ENCODE peak calls at places on chromosomes 5 and 9, in eight cellular contexts. Z, C, K, W, I, O, S and E are unnamed samples.

GRCh38 chr5:136084698-136085097 is 47.9 kb upstream of the SMAD5 start:
- DNase-seq in S (no peak), Z (no peak), W (no peak), I (no peak), K (no peak), C (no peak), O (no peak), E (no peak)

GRCh38 chr5:160152901-160153300 is 33.7 kb upstream of the PWWP2A start:
- DNase-seq in I (no peak), C (no peak), S (no peak), K (no peak), W (no peak), O (no peak), Z (no peak), E (no peak)

GRCh38 chr9:27529316-27530278 is at the start of gene MOB3B:
- DNase-seq in Z (peak; percentile 87), W (peak; percentile 31), S (peak; percentile 72), C (peak; percentile 90), I (peak; percentile 16), K (peak; percentile 36), O (peak; percentile 95), E (peak; percentile 73)

GRCh38 chr9:74555015-74555414 is 57.9 kb downstream of the RORB start:
- DNase-seq in C (no peak), S (no peak), Z (no peak), I (no peak), K (no peak), O (no peak), W (no peak), E (no peak)

GRCh38 chr5:169165052-169165451 is 135.9 kb downstream of the SLIT3 start:
- DNase-seq in I (no peak), Z (no peak), O (no peak), K (no peak), W (no peak), S (no peak), C (no peak), E (no peak)

GRCh38 chr5:80408475-80408875 is 611 bp downstream of the ZFYVE16 start:
- DNase-seq in I (peak; percentile 45), O (peak; percentile 89), Z (peak; percentile 82), W (peak; percentile 20), C (peak; percentile 65), K (peak; percentile 36), S (no peak), E (peak; percentile 42)

GRCh38 chr9:115997923-115998322 is 155.7 kb upstream of the PAPPA start:
- DNase-seq in C (no peak), S (no peak), I (peak; percentile 81), O (no peak), W (peak; percentile 83), K (no peak), Z (no peak), E (no peak)

GRCh38 chr5:179293276-179293675 is 52.0 kb downstream of the ADAMTS2 start:
- DNase-seq in S (no peak), C (no peak), W (no peak), Z (no peak), O (no peak), I (no peak), K (no peak), E (no peak)

GRCh38 chr5:43729846-43730478 is 127.0 kb downstream of the NNT start:
- DNase-seq in I (peak; percentile 19), Z (peak; percentile 17), C (no peak), W (peak; percentile 47), S (no peak), O (no peak), K (no peak), E (no peak)

GRCh38 chr5:88875609-88876234 is 7.3 kb downstream of the MEF2C start:
- DNase-seq in W (no peak), S (no peak), Z (no peak), I (no peak), C (no peak), K (no peak), O (no peak), E (no peak)

GRCh38 chr5:159650803-159651202 is 265.5 kb upstream of the ADRA1B start:
- DNase-seq in O (no peak), K (no peak), C (no peak), W (no peak), Z (peak; percentile 69), I (no peak), S (no peak), E (no peak)

GRCh38 chr9:35226685-35227084 is 64.9 kb downstream of the UNC13B start:
- DNase-seq in K (no peak), Z (no peak), I (no peak), W (no peak), C (no peak), S (no peak), O (no peak), E (no peak)

GRCh38 chr5:111679611-111680010 is 77.4 kb downstream of the NREP start:
- DNase-seq in I (no peak), W (no peak), O (no peak), C (no peak), S (no peak), Z (no peak), K (no peak), E (no peak)

GRCh38 chr9:116646661-116647514 is 40.2 kb upstream of the TRIM32 start:
- DNase-seq in K (no peak), O (no peak), Z (peak; percentile 45), I (peak; percentile 47), S (no peak), W (no peak), C (no peak), E (no peak)

GRCh38 chr9:105302728-105303127 is 58.3 kb downstream of the SLC44A1 start:
- DNase-seq in W (no peak), S (no peak), O (no peak), C (no peak), Z (no peak), K (no peak), I (no peak), E (no peak)

GRCh38 chr5:112811023-112811422 is 50.1 kb upstream of the SRP19 start:
- DNase-seq in W (no peak), I (no peak), O (no peak), C (no peak), Z (no peak), K (no peak), S (no peak), E (no peak)

GRCh38 chr9:82397534-82397933 is 409.0 kb downstream of the SPATA31D1 start:
- DNase-seq in C (no peak), K (no peak), S (no peak), Z (no peak), W (no peak), O (no peak), I (no peak), E (no peak)

GRCh38 chr5:147809830-147810666 is 21.4 kb downstream of the SPINK1 start:
- DNase-seq in W (no peak), S (no peak), Z (no peak), O (peak; percentile 63), I (peak; percentile 37), K (no peak), C (no peak), E (no peak)

GRCh38 chr5:148858547-148858946 is 32.1 kb downstream of the ADRB2 start:
- DNase-seq in Z (no peak), W (no peak), O (no peak), K (no peak), C (no peak), S (no peak), I (no peak), E (no peak)

GRCh38 chr5:38692780-38693507 is 136.5 kb upstream of the LIFR start:
- DNase-seq in I (peak; percentile 6), S (no peak), Z (no peak), K (no peak), W (no peak), C (no peak), O (no peak), E (no peak)

GRCh38 chr5:516338-516925 is 7.8 kb downstream of the SLC9A3 start:
- DNase-seq in I (no peak), S (no peak), C (no peak), O (no peak), K (no peak), Z (no peak), W (no peak), E (no peak)

GRCh38 chr5:169367861-169368260 is 66.9 kb upstream of the SLIT3 start:
- DNase-seq in W (no peak), Z (no peak), I (no peak), C (no peak), S (no peak), O (no peak), K (no peak), E (no peak)

GRCh38 chr9:107883496-107884120 is 394.0 kb upstream of the KLF4 start:
- DNase-seq in W (no peak), K (no peak), I (no peak), Z (no peak), C (no peak), O (no peak), S (no peak), E (no peak)

GRCh38 chr5:150647275-150648251 is 7.1 kb downstream of the SYNPO start:
- DNase-seq in S (no peak), C (no peak), Z (peak; percentile 54), I (no peak), W (no peak), K (no peak), O (no peak), E (no peak)

GRCh38 chr5:135263022-135263668 is 135.9 kb downstream of the MACROH2A1 start:
- DNase-seq in C (no peak), K (no peak), S (no peak), W (no peak), I (peak; percentile 32), Z (no peak), O (no peak), E (no peak)

GRCh38 chr5:149528661-149529060 is 22.6 kb downstream of the CSNK1A1 start:
- DNase-seq in Z (no peak), K (no peak), I (no peak), C (no peak), O (no peak), W (no peak), S (no peak), E (no peak)

GRCh38 chr5:153050496-153051179 is 439.8 kb upstream of the GRIA1 start:
- DNase-seq in W (no peak), I (no peak), O (no peak), S (no peak), C (no peak), K (no peak), Z (peak; percentile 33), E (no peak)

GRCh38 chr5:181187500-181188213 is 17.3 kb downstream of the TRIM7 start:
- DNase-seq in C (peak; percentile 53), Z (peak; percentile 77), S (no peak), I (peak; percentile 88), O (peak; percentile 95), W (peak; percentile 49), K (no peak), E (no peak)

GRCh38 chr5:128895122-128895521 is 70.2 kb upstream of the SLC27A6 start:
- DNase-seq in C (no peak), K (no peak), W (no peak), Z (no peak), I (no peak), O (no peak), S (no peak), E (no peak)